ENCODE peak calls at places on chromosomes 3 and 15, in five cellular contexts. V is AG09319, Q is fibroblast of mammary gland, H is DND-41, E is foreskin fibroblast. B is an unnamed sample.

GRCh38 chr15:88525418-88525817 is 21.1 kb downstream of the DET1 start:
- DNase-seq in V (no peak), Q (no peak), H (no peak), E (no peak), B (no peak)

GRCh38 chr3:106345353-106346027 is 476.7 kb upstream of the CBLB start:
- DNase-seq in V (peak), Q (peak), H (no peak), E (peak), B (no peak)

GRCh38 chr15:37289109-37289765 is 188.9 kb upstream of the MEIS2 start:
- DNase-seq in V (no peak), Q (peak), H (no peak), E (peak), B (no peak)

GRCh38 chr3:48434591-48435222 is 4.8 kb upstream of the PLXNB1 start:
- DNase-seq in V (no peak), Q (no peak), H (no peak), E (no peak), B (peak)

GRCh38 chr3:33071181-33071580 is 25.8 kb downstream of the GLB1 start:
- DNase-seq in V (no peak), Q (no peak), H (no peak), E (no peak), B (no peak)

GRCh38 chr15:60389261-60390077 is 8.3 kb downstream of the ANXA2 start:
- DNase-seq in V (no peak), Q (no peak), H (peak), E (no peak), B (peak)

GRCh38 chr15:34794590-34795206 is 651 bp downstream of the ACTC1 start:
- DNase-seq in V (no peak), Q (no peak), H (no peak), E (no peak), B (no peak)

GRCh38 chr3:33046521-33046920 is 50.4 kb downstream of the GLB1 start:
- DNase-seq in V (no peak), Q (no peak), H (no peak), E (no peak), B (peak)

GRCh38 chr3:11260460-11260859 is 11.7 kb upstream of the ATG7 start:
- DNase-seq in V (no peak), Q (no peak), H (no peak), E (no peak), B (no peak)

GRCh38 chr3:152870027-152870426 is 35.1 kb downstream of the P2RY1 start:
- DNase-seq in V (no peak), Q (no peak), H (no peak), E (no peak), B (no peak)

GRCh38 chr3:76040946-76041345 is 255.6 kb upstream of the ZNF717 start:
- DNase-seq in V (no peak), Q (no peak), H (no peak), E (no peak), B (no peak)

GRCh38 chr3:64687781-64688515 is at the start of gene ADAMTS9:
- DNase-seq in V (no peak), Q (peak), H (no peak), E (peak), B (no peak)

GRCh38 chr3:44685128-44685800 is 27.2 kb upstream of the ZNF502 start:
- DNase-seq in V (peak), Q (peak), H (peak), E (peak), B (peak)

GRCh38 chr3:168796339-168796738 is 700.6 kb upstream of the GOLIM4 start:
- DNase-seq in V (no peak), Q (no peak), H (no peak), E (no peak), B (no peak)

GRCh38 chr3:9916734-9917680 is at the start of gene IL17RC:
- DNase-seq in V (peak), Q (peak), H (peak), E (peak), B (peak)

GRCh38 chr3:144142151-144142855 is 170.7 kb downstream of the DIPK2A start:
- DNase-seq in V (peak), Q (peak), H (no peak), E (peak), B (no peak)

GRCh38 chr3:16112910-16113504 is 61.5 kb upstream of the GALNT15 start:
- DNase-seq in V (no peak), Q (peak), H (no peak), E (peak), B (no peak)

GRCh38 chr3:17431004-17431403 is 311.4 kb downstream of the TBC1D5 start:
- DNase-seq in V (no peak), Q (peak), H (no peak), E (no peak), B (no peak)

GRCh38 chr3:182937293-182938051 is 42.9 kb downstream of the DCUN1D1 start:
- DNase-seq in V (no peak), Q (no peak), H (peak), E (no peak), B (no peak)

GRCh38 chr15:90000175-90000923 is 775 bp upstream of the ZNF710 start:
- DNase-seq in V (no peak), Q (peak), H (peak), E (no peak), B (peak)

GRCh38 chr3:123997543-123997942 is 5.6 kb upstream of the ROPN1 start:
- DNase-seq in V (no peak), Q (no peak), H (no peak), E (no peak), B (no peak)

GRCh38 chr15:100253640-100254039 is 88.1 kb downstream of the ADAMTS17 start:
- DNase-seq in V (no peak), Q (no peak), H (no peak), E (no peak), B (no peak)

GRCh38 chr3:188241072-188241471 is 87.1 kb downstream of the LPP start:
- DNase-seq in V (no peak), Q (peak), H (no peak), E (peak), B (no peak)

GRCh38 chr3:146037697-146038096 is 123.3 kb downstream of the PLOD2 start:
- DNase-seq in V (no peak), Q (peak), H (no peak), E (peak), B (no peak)

GRCh38 chr3:183472155-183472554 is 43.7 kb upstream of the MCF2L2 start:
- DNase-seq in V (no peak), Q (no peak), H (no peak), E (no peak), B (no peak)

GRCh38 chr15:76147906-76148553 is 88.2 kb downstream of the TMEM266 start:
- DNase-seq in V (no peak), Q (peak), H (peak), E (no peak), B (peak)

GRCh38 chr15:33074942-33075341 is 119.6 kb downstream of the FMN1 start:
- DNase-seq in V (no peak), Q (no peak), H (no peak), E (no peak), B (no peak)

GRCh38 chr3:98701276-98701675 is 61.9 kb upstream of the ST3GAL6 start:
- DNase-seq in V (no peak), Q (no peak), H (no peak), E (no peak), B (no peak)

GRCh38 chr3:78613366-78614008 is 1154.3 kb downstream of the ROBO1 start:
- DNase-seq in V (no peak), Q (no peak), H (no peak), E (no peak), B (no peak)

GRCh38 chr3:126459111-126459762 is 16.5 kb downstream of the ZXDC start:
- DNase-seq in V (no peak), Q (no peak), H (no peak), E (no peak), B (no peak)

GRCh38 chr3:195805181-195805580 is 6.5 kb downstream of the MUC4 start:
- DNase-seq in V (no peak), Q (no peak), H (no peak), E (no peak), B (no peak)

GRCh38 chr3:13022348-13023250 is 50.6 kb downstream of the IQSEC1 start:
- DNase-seq in V (peak), Q (peak), H (peak), E (peak), B (no peak)

GRCh38 chr3:132871956-132872355 is 149.7 kb upstream of the NPHP3 start:
- DNase-seq in V (no peak), Q (no peak), H (no peak), E (no peak), B (no peak)

GRCh38 chr3:23017800-23018199 is 185.3 kb upstream of the UBE2E2 start:
- DNase-seq in V (no peak), Q (peak), H (no peak), E (no peak), B (no peak)

GRCh38 chr3:194245975-194246561 is 105.1 kb downstream of the CPN2 start:
- DNase-seq in V (no peak), Q (no peak), H (no peak), E (no peak), B (no peak)
- TF ChIP-seq CTCF in V (no peak), Q (no peak), H (no peak), E (no peak), B (no peak)

GRCh38 chr3:190099099-190099498 is 21.6 kb downstream of the P3H2 start:
- DNase-seq in V (peak), Q (no peak), H (no peak), E (no peak), B (no peak)

GRCh38 chr3:190097025-190097424 is 23.7 kb downstream of the P3H2 start:
- DNase-seq in V (no peak), Q (no peak), H (no peak), E (no peak), B (no peak)

GRCh38 chr3:190105876-190106275 is 14.8 kb downstream of the P3H2 start:
- DNase-seq in V (no peak), Q (peak), H (no peak), E (no peak), B (no peak)

GRCh38 chr3:190097617-190098016 is 23.1 kb downstream of the P3H2 start:
- DNase-seq in V (no peak), Q (no peak), H (no peak), E (no peak), B (no peak)

GRCh38 chr3:190101320-190102117 is 19.2 kb downstream of the P3H2 start:
- DNase-seq in V (no peak), Q (peak), H (no peak), E (peak), B (no peak)
- TF ChIP-seq CTCF in V (no peak), Q (no peak), H (no peak), E (no peak), B (no peak)

DNA sequence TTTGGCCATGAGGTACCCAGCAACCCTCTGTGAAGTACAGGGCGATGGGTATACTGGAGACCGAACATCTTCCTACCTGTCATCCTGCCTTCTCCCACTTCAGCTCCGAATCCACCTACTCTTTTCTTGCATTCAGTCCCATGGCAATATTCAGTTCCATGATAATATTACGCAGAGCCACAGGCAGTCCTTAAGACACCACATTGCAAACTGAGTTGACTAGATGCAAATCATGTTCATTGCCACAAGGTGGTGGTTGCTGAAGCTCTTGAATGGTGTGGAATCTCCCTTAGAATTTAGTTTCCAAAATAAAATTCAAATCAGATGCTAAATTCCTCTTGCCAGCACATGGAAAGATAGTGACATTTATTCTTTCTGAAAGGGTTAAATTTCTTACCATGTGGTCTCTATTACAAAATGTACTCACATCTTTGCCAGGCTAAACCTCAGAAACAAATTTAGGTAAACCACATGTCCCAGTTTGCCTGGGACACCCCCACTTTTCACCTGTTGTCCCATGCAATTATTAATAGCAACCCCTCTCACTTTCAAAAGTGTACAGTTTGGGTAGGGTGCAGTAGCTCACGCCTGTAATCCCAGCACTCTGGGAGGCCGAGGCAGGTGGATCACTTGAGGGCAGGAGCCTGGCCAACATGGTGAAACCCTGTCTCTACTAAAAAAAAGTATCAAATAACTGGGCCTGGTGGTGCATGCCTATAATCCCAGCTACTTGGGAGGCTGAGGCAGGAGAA is 1.7 kb upstream of the NME9 start:
- DNase-seq in V (no peak), Q (peak), H (no peak), E (peak), B (no peak)
- TF ChIP-seq CTCF in V (peak), Q (peak), H (peak), E (peak), B (peak)

GRCh38 chr3:54374214-54374855 is 252.0 kb downstream of the CACNA2D3 start:
- DNase-seq in V (no peak), Q (no peak), H (peak), E (no peak), B (peak)
- TF ChIP-seq CTCF in V (peak), Q (peak), H (peak), E (no peak), B (peak)

GRCh38 chr3:179045719-179046402 is 25.7 kb downstream of the ZMAT3 start:
- DNase-seq in V (no peak), Q (no peak), H (no peak), E (no peak), B (no peak)

GRCh38 chr3:179046497-179047353 is 24.9 kb downstream of the ZMAT3 start:
- DNase-seq in V (no peak), Q (no peak), H (peak), E (no peak), B (no peak)
- TF ChIP-seq CTCF in V (no peak), Q (peak), H (no peak), E (no peak), B (no peak)

DNA sequence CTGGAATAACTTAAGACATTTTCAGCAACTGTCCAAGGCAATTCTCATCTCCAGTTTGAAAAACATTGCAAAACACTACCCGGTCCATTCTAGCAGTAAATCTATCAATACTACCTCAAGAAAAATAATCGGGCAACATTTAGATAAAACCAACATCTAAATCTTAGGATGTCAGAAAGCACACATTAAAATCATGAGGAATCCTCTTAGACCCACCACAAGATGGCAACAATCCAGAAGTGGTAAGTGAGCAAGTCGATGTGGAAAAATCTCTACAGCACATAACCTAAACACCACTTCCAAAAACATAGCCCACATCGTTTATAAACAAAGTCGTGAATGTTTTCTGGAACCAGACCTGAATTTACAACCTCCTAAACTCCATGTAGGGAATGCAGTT is 5.7 kb downstream of the PLCH1 start:
- DNase-seq in V (no peak), Q (peak), H (no peak), E (no peak), B (no peak)
- TF ChIP-seq CTCF in V (no peak), Q (no peak), H (peak), E (no peak), B (no peak)

DNA sequence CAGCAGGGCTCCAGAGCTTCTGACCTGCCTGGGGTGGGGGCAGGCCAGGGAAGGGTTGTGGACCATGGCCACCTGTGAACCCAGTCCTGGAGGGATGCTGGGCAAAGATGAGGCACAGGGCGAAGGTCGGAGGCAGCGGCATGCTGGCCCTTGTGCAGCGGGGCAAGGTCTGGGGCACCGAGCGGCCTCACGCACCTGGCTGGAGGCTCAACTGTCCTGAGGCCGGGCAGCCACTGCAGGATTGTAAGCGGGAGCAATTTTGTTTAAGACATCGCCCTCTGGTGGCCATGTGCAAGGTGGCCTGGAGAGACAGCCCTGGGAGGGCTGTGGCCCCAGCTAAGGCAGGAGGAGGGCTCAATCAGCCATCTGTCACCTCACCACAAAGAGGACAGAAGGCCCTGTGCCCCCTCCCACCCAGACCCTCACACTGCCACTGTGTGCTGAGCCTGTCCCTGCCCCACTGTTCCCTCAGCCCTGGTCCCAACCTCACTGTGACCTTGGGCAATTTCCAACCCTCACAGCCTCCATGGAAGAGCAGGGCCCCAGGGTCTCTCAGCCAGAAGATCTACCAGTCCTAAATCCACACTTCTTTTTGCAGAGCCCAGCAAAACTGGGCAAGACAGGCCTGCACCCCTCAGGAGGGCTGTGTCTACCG is 46.3 kb downstream of the TPRA1 start:
- DNase-seq in V (no peak), Q (peak), H (peak), E (peak), B (peak)
- TF ChIP-seq CTCF in V (peak), Q (peak), H (peak), E (peak), B (peak)

B was measured in activated CD8-positive, alpha-beta T cell treated with anti-CD3 and anti-CD28 coated beads for 36 hours.